ENCODE peak calls at places on chromosomes 13 and 19, in six cellular contexts. R is HuH-7; Y is left colon; H is esophagus squamous epithelium; G is substantia nigra; B is activated naive CD8-positive, alpha-beta T cell treated with anti-CD3 and anti-CD28 coated beads for 36 hours. E is an unnamed sample.

GRCh38 chr19:50203281-50204080 is at the start of gene MYH14:
- DNase-seq in R (peak; percentile 90), Y (peak; percentile 90), H (no peak), G (peak; percentile 97), B (peak; percentile 24), E (no peak)

GRCh38 chr19:34253711-34254551 is 423 bp upstream of the GARRE1 start:
- DNase-seq in R (no peak), Y (peak; percentile 95), H (peak; percentile 32), G (peak; percentile 92), B (no peak), E (no peak)

GRCh38 chr13:42762917-42763316 is 18.5 kb upstream of the FAM216B start:
- DNase-seq in R (no peak), Y (no peak), H (no peak), G (no peak), B (no peak), E (peak; percentile 90)

GRCh38 chr13:44815507-44816074 is 173.7 kb downstream of the NUFIP1 start:
- DNase-seq in R (peak; percentile 64), Y (no peak), H (no peak), G (no peak), B (peak; percentile 27), E (peak; percentile 98)

GRCh38 chr19:58059681-58060080 is 599 bp downstream of the ZNF135 start:
- DNase-seq in R (no peak), Y (no peak), H (no peak), G (peak; percentile 63), B (no peak), E (no peak)

GRCh38 chr13:111912991-111913781 is 153.8 kb upstream of the SOX1 start:
- DNase-seq in R (no peak), Y (no peak), H (no peak), G (no peak), B (no peak), E (no peak)

GRCh38 chr13:113226873-113227272 is 17.5 kb downstream of the CUL4A start:
- DNase-seq in R (no peak), Y (no peak), H (no peak), G (no peak), B (no peak), E (no peak)

GRCh38 chr19:15452111-15453047 is 2.6 kb upstream of the WIZ start:
- DNase-seq in R (peak; percentile 97), Y (peak; percentile 90), H (no peak), G (peak; percentile 29), B (no peak), E (peak; percentile 27)

GRCh38 chr13:111115051-111115840 is at the start of gene ARHGEF7:
- DNase-seq in R (no peak), Y (no peak), H (no peak), G (peak; percentile 50), B (peak; percentile 17), E (no peak)

GRCh38 chr13:102394158-102395053 is 7.4 kb downstream of the FGF14 start:
- DNase-seq in R (no peak), Y (peak; percentile 95), H (peak; percentile 34), G (peak; percentile 89), B (peak; percentile 95), E (no peak)

GRCh38 chr13:93758575-93758974 is 532.0 kb downstream of the GPC6 start:
- DNase-seq in R (no peak), Y (no peak), H (no peak), G (no peak), B (no peak), E (no peak)

GRCh38 chr19:39111593-39112199 is 13.9 kb upstream of the PAK4 start:
- DNase-seq in R (no peak), Y (no peak), H (no peak), G (peak; percentile 14), B (no peak), E (no peak)

GRCh38 chr19:10503002-10503789 is at the start of gene KEAP1:
- DNase-seq in R (peak; percentile 39), Y (peak; percentile 62), H (no peak), G (peak; percentile 63), B (peak; percentile 59), E (no peak)

GRCh38 chr19:18421371-18421959 is 2.3 kb downstream of the SSBP4 start:
- DNase-seq in R (no peak), Y (no peak), H (no peak), G (no peak), B (no peak), E (no peak)

GRCh38 chr19:14162871-14163297 is 26.5 kb upstream of the ASF1B start:
- DNase-seq in R (no peak), Y (no peak), H (no peak), G (no peak), B (no peak), E (no peak)

GRCh38 chr13:98842858-98843481 is 90.5 kb upstream of the SLC15A1 start:
- DNase-seq in R (peak; percentile 28), Y (peak; percentile 67), H (no peak), G (peak; percentile 64), B (peak; percentile 68), E (no peak)

GRCh38 chr19:4523306-4524110 is 5.2 kb upstream of the PLIN4 start:
- DNase-seq in R (peak; percentile 75), Y (peak; percentile 70), H (no peak), G (peak; percentile 40), B (no peak), E (no peak)

GRCh38 chr13:31922724-31923123 is 108.8 kb upstream of the FRY start:
- DNase-seq in R (no peak), Y (no peak), H (no peak), G (no peak), B (no peak), E (no peak)

E was measured in non-pigmented ciliary epithelial cell.